ENCODE peak calls at places on chromosomes 5 and 9, in four cellular contexts. Z, E, T and U are unnamed samples.

GRCh38 chr5:66230551-66230950 is 86.5 kb downstream of the SREK1 start:
- DNase-seq in Z (no peak), T (no peak), E (peak; percentile 24), U (no peak)

GRCh38 chr9:127644428-127644827 is 32.4 kb downstream of the STXBP1 start:
- DNase-seq in E (no peak), T (no peak), Z (no peak), U (no peak)

GRCh38 chr9:136606687-136607333 is 55.9 kb upstream of the EGFL7 start:
- DNase-seq in E (no peak), Z (no peak), T (no peak), U (no peak)

GRCh38 chr9:104879555-104880318 is 48.2 kb downstream of the ABCA1 start:
- DNase-seq in T (no peak), E (no peak), Z (no peak), U (no peak)

GRCh38 chr5:60977956-60978737 is 33.1 kb downstream of the NDUFAF2 start:
- DNase-seq in E (no peak), T (no peak), Z (no peak), U (no peak)

GRCh38 chr5:72523960-72524582 is 16.9 kb upstream of the ZNF366 start:
- DNase-seq in Z (peak; percentile 72), T (peak; percentile 12), E (no peak), U (peak; percentile 57)

GRCh38 chr5:105504-106080 is 13.6 kb downstream of the PLEKHG4B start:
- DNase-seq in E (no peak), T (no peak), Z (no peak), U (no peak)

GRCh38 chr9:34992376-34992951 is 2.9 kb downstream of the DNAJB5 start:
- DNase-seq in Z (no peak), T (no peak), E (no peak), U (no peak)

GRCh38 chr9:121283072-121283398 is 15.1 kb downstream of the GSN start:
- DNase-seq in T (no peak), E (no peak), Z (peak; percentile 58), U (no peak)

GRCh38 chr9:130039504-130040147 is 3.4 kb downstream of the FNBP1 start:
- DNase-seq in E (no peak), T (no peak), Z (peak; percentile 58), U (no peak)

GRCh38 chr5:9924614-9925013 is 294.5 kb upstream of the TAS2R1 start:
- DNase-seq in E (no peak), T (no peak), Z (no peak), U (no peak)

GRCh38 chr5:173764321-173765029 is 123.7 kb upstream of the CPEB4 start:
- DNase-seq in Z (peak; percentile 44), E (no peak), T (peak; percentile 74), U (no peak)

GRCh38 chr9:95764920-95765319 is 110.6 kb upstream of the ERCC6L2 start:
- DNase-seq in Z (no peak), T (peak; percentile 26), E (no peak), U (peak; percentile 29)

GRCh38 chr9:130333041-130334040 is 67.8 kb downstream of the HMCN2 start:
- DNase-seq in T (no peak), Z (no peak), E (no peak), U (no peak)

GRCh38 chr5:120655828-120656435 is 191.8 kb downstream of the PRR16 start:
- DNase-seq in E (peak; percentile 51), Z (peak; percentile 23), T (peak; percentile 34), U (peak; percentile 60)

GRCh38 chr9:27771803-27772545 is 198.7 kb upstream of the C9orf72 start:
- DNase-seq in E (peak; percentile 29), T (no peak), Z (no peak), U (no peak)

GRCh38 chr9:120366646-120367019 is 213.3 kb downstream of the CDK5RAP2 start:
- DNase-seq in E (peak; percentile 54), T (no peak), Z (no peak), U (no peak)

GRCh38 chr9:110455860-110456259 is 118.2 kb upstream of the TXNDC8 start:
- DNase-seq in T (no peak), Z (no peak), E (no peak), U (no peak)

GRCh38 chr9:115939065-115939765 is 214.4 kb upstream of the PAPPA start:
- DNase-seq in E (no peak), T (no peak), Z (no peak), U (no peak)